ENCODE peak calls at places on chromosomes 16 and 17, in five cellular contexts. V is stimulated activated CD8-positive, alpha-beta memory T cell treated with anti-CD3 and anti-CD28 coated beads, Interleukin-4, amount 100 ng/mL, for 1 hour; N is D721Med; G is activated CD4-positive, alpha-beta memory T cell treated with anti-CD3 and anti-CD28 coated beads for 36 hours; P is amniotic stem cell. I is an unnamed sample.

GRCh38 chr16:89881368-89881730 is 8.0 kb downstream of the TCF25 start:
- DNase-seq in P (no peak), V (no peak), G (no peak), N (no peak), I (no peak)

GRCh38 chr17:74305865-74306654 is 20.0 kb upstream of the KIF19 start:
- DNase-seq in V (no peak), P (no peak), G (no peak), N (no peak), I (no peak)

GRCh38 chr17:62774338-62774737 is 33.8 kb downstream of the MARCHF10 start:
- DNase-seq in V (no peak), N (no peak), G (no peak), P (no peak), I (no peak)

GRCh38 chr17:32323784-32324590 is 18.0 kb downstream of the C17orf75 start:
- DNase-seq in G (peak; percentile 50), P (no peak), N (no peak), V (no peak), I (no peak)

GRCh38 chr17:80847506-80848230 is 144.0 kb upstream of the CHMP6 start:
- DNase-seq in V (peak; percentile 20), P (no peak), N (no peak), G (peak; percentile 73), I (no peak)

GRCh38 chr16:1762196-1762878 is 9.0 kb downstream of the NME3 start:
- DNase-seq in P (no peak), G (no peak), N (no peak), V (no peak), I (no peak)

GRCh38 chr17:50547736-50548083 is 736 bp downstream of the SPATA20 start:
- DNase-seq in P (no peak), V (no peak), N (no peak), G (no peak), I (no peak)

GRCh38 chr16:58444265-58444664 is 52.0 kb downstream of the GINS3 start:
- DNase-seq in G (no peak), N (no peak), P (no peak), V (no peak), I (no peak)

GRCh38 chr17:30363715-30364202 is 15.0 kb upstream of the CPD start:
- DNase-seq in P (no peak), V (peak; percentile 49), G (peak; percentile 94), N (no peak), I (no peak)

GRCh38 chr17:67469208-67469980 is 92.3 kb downstream of the PITPNC1 start:
- DNase-seq in N (no peak), G (peak; percentile 62), V (no peak), P (no peak), I (no peak)

GRCh38 chr16:71214771-71215381 is 15.6 kb downstream of the HYDIN start:
- DNase-seq in G (no peak), P (no peak), V (no peak), N (no peak), I (no peak)

GRCh38 chr16:26365555-26365954 is 673.8 kb downstream of the HS3ST4 start:
- DNase-seq in N (no peak), P (no peak), G (no peak), V (no peak), I (no peak)

GRCh38 chr16:23803591-23804123 is 32.1 kb upstream of the PRKCB start:
- DNase-seq in N (no peak), G (peak; percentile 78), V (peak; percentile 42), P (no peak), I (no peak)

GRCh38 chr16:70685061-70685937 is 554 bp downstream of the MTSS2 start:
- DNase-seq in N (no peak), G (no peak), V (no peak), P (no peak), I (no peak)

GRCh38 chr17:76529224-76529642 is 8.3 kb downstream of the CYGB start:
- DNase-seq in N (peak; percentile 5), P (peak; percentile 24), V (no peak), G (no peak), I (no peak)

GRCh38 chr17:82440991-82441627 is 9.4 kb downstream of the CYBC1 start:
- DNase-seq in V (no peak), G (no peak), P (no peak), N (no peak), I (no peak)

GRCh38 chr16:70510216-70510615 is 13.1 kb downstream of the COG4 start:
- DNase-seq in N (no peak), P (no peak), V (no peak), G (no peak), I (no peak)

GRCh38 chr16:85308585-85309540 is 196.6 kb upstream of the CIBAR2 start:
- DNase-seq in P (no peak), G (no peak), V (no peak), N (no peak), I (no peak)

GRCh38 chr16:4052801-4053662 is 63.2 kb downstream of the ADCY9 start:
- DNase-seq in G (no peak), V (no peak), P (no peak), N (no peak), I (no peak)

GRCh38 chr16:7182510-7183109 is 150.0 kb upstream of the RBFOX1 start:
- DNase-seq in N (no peak), P (no peak), G (no peak), V (no peak), I (no peak)

GRCh38 chr16:3485097-3485470 is 10.2 kb downstream of the C16orf90 start:
- DNase-seq in V (no peak), P (no peak), N (no peak), G (no peak), I (no peak)

GRCh38 chr17:28948342-28948741 is 3.0 kb downstream of the PHF12 start:
- DNase-seq in N (no peak), P (no peak), V (no peak), G (no peak), I (no peak)

GRCh38 chr17:82020874-82021727 is 1.6 kb downstream of the CENPX start:
- DNase-seq in P (no peak), V (peak; percentile 14), G (peak; percentile 76), N (no peak), I (peak; percentile 10)

GRCh38 chr16:46748775-46749705 is 896 bp upstream of the MYLK3 start:
- DNase-seq in P (no peak), G (no peak), N (no peak), V (no peak), I (no peak)

GRCh38 chr17:57211543-57211942 is 44.8 kb upstream of the MSI2 start:
- DNase-seq in V (no peak), P (no peak), G (no peak), N (no peak), I (no peak)

GRCh38 chr16:30756781-30757100 is 5.1 kb downstream of the CFAP119 start:
- DNase-seq in N (no peak), V (no peak), G (no peak), P (no peak), I (no peak)

GRCh38 chr17:58335779-58336455 is 7.3 kb upstream of the TSPOAP1 start:
- DNase-seq in G (peak; percentile 88), V (no peak), N (peak; percentile 12), P (no peak), I (no peak)

GRCh38 chr16:75443301-75443700 is 10.0 kb upstream of the CFDP1 start:
- DNase-seq in N (no peak), V (no peak), P (peak; percentile 24), G (no peak), I (no peak)

GRCh38 chr16:55643161-55643970 is 12.4 kb upstream of the SLC6A2 start:
- DNase-seq in P (no peak), V (no peak), N (no peak), G (no peak), I (no peak)

GRCh38 chr17:80106176-80106575 is 4.8 kb downstream of the GAA start:
- DNase-seq in V (no peak), G (no peak), N (no peak), P (no peak), I (no peak)

GRCh38 chr17:35519442-35519841 is 18.0 kb downstream of the SLFN12L start:
- DNase-seq in P (no peak), N (no peak), G (no peak), V (no peak), I (no peak)

GRCh38 chr17:17433260-17433659 is 43.5 kb upstream of the MED9 start:
- DNase-seq in V (no peak), P (no peak), N (no peak), G (no peak), I (no peak)

GRCh38 chr16:85555549-85556455 is 57.3 kb upstream of the GSE1 start:
- DNase-seq in G (peak; percentile 43), N (peak; percentile 53), V (no peak), P (no peak), I (no peak)

GRCh38 chr17:13671771-13672170 is 70.0 kb upstream of the HS3ST3A1 start:
- DNase-seq in G (peak; percentile 71), P (no peak), V (no peak), N (no peak), I (no peak)